ENCODE peak calls at places on chromosomes 2 and 18, in five cellular contexts. One of them, this sample, is unnamed.
A peak's percentile ranks its signal among the peaks of the same experiment; 100 is the strongest.

GRCh38 chr18:55510809-55511208 is 77.2 kb downstream of the TCF4 start:
- DNase-seq in epithelial cell of proximal tubule: no peak
- DNase-seq in naive thymus-derived CD4-positive, alpha-beta T cell: no peak
- DNase-seq in mesothelial cell of epicardium: no peak
- DNase-seq in brain microvascular endothelial cell: peak; percentile 83
- DNase-seq in this sample: no peak

GRCh38 chr2:85183481-85183880 is 50.3 kb downstream of the TCF7L1 start:
- DNase-seq in mesothelial cell of epicardium: no peak
- DNase-seq in brain microvascular endothelial cell: no peak
- DNase-seq in naive thymus-derived CD4-positive, alpha-beta T cell: no peak
- DNase-seq in epithelial cell of proximal tubule: no peak
- DNase-seq in this sample: no peak

GRCh38 chr2:221649045-221649444 is 76.9 kb upstream of the EPHA4 start:
- DNase-seq in brain microvascular endothelial cell: peak; percentile 12
- DNase-seq in epithelial cell of proximal tubule: no peak
- DNase-seq in mesothelial cell of epicardium: peak; percentile 44
- DNase-seq in naive thymus-derived CD4-positive, alpha-beta T cell: no peak
- DNase-seq in this sample: no peak

GRCh38 chr2:146602856-146603255 is 1242.0 kb upstream of the ACVR2A start:
- DNase-seq in epithelial cell of proximal tubule: no peak
- DNase-seq in mesothelial cell of epicardium: no peak
- DNase-seq in brain microvascular endothelial cell: no peak
- DNase-seq in naive thymus-derived CD4-positive, alpha-beta T cell: no peak
- DNase-seq in this sample: no peak

GRCh38 chr2:107584577-107584976 is 242.1 kb upstream of the RGPD4 start:
- DNase-seq in naive thymus-derived CD4-positive, alpha-beta T cell: no peak
- DNase-seq in epithelial cell of proximal tubule: no peak
- DNase-seq in brain microvascular endothelial cell: no peak
- DNase-seq in mesothelial cell of epicardium: no peak
- DNase-seq in this sample: no peak

GRCh38 chr2:70520825-70521224 is 32.8 kb downstream of the TGFA start:
- DNase-seq in brain microvascular endothelial cell: no peak
- DNase-seq in mesothelial cell of epicardium: no peak
- DNase-seq in naive thymus-derived CD4-positive, alpha-beta T cell: no peak
- DNase-seq in epithelial cell of proximal tubule: no peak
- DNase-seq in this sample: no peak

GRCh38 chr18:79934311-79935097 is 16.9 kb downstream of the SLC66A2 start:
- DNase-seq in mesothelial cell of epicardium: no peak
- DNase-seq in naive thymus-derived CD4-positive, alpha-beta T cell: no peak
- DNase-seq in brain microvascular endothelial cell: no peak
- DNase-seq in epithelial cell of proximal tubule: no peak
- DNase-seq in this sample: no peak

GRCh38 chr2:149747456-149747855 is 159.9 kb upstream of the MMADHC start:
- DNase-seq in epithelial cell of proximal tubule: no peak
- DNase-seq in mesothelial cell of epicardium: no peak
- DNase-seq in naive thymus-derived CD4-positive, alpha-beta T cell: no peak
- DNase-seq in brain microvascular endothelial cell: no peak
- DNase-seq in this sample: no peak

GRCh38 chr2:151481744-151482143 is 72.0 kb downstream of the RIF1 start:
- DNase-seq in mesothelial cell of epicardium: no peak
- DNase-seq in epithelial cell of proximal tubule: no peak
- DNase-seq in brain microvascular endothelial cell: no peak
- DNase-seq in naive thymus-derived CD4-positive, alpha-beta T cell: no peak
- DNase-seq in this sample: no peak

GRCh38 chr2:180376076-180376475 is 369.0 kb upstream of the CWC22 start:
- DNase-seq in epithelial cell of proximal tubule: no peak
- DNase-seq in mesothelial cell of epicardium: no peak
- DNase-seq in brain microvascular endothelial cell: peak; percentile 40
- DNase-seq in naive thymus-derived CD4-positive, alpha-beta T cell: no peak
- DNase-seq in this sample: no peak

GRCh38 chr2:173659522-173659921 is 304.9 kb downstream of the CDCA7 start:
- DNase-seq in mesothelial cell of epicardium: no peak
- DNase-seq in naive thymus-derived CD4-positive, alpha-beta T cell: no peak
- DNase-seq in brain microvascular endothelial cell: no peak
- DNase-seq in epithelial cell of proximal tubule: no peak
- DNase-seq in this sample: no peak

GRCh38 chr2:157672129-157672528 is 43.5 kb upstream of the ACVR1C start:
- DNase-seq in brain microvascular endothelial cell: peak; percentile 29
- DNase-seq in naive thymus-derived CD4-positive, alpha-beta T cell: no peak
- DNase-seq in epithelial cell of proximal tubule: no peak
- DNase-seq in mesothelial cell of epicardium: no peak
- DNase-seq in this sample: no peak

GRCh38 chr18:35619468-35619867 is 37.9 kb downstream of the GALNT1 start:
- DNase-seq in epithelial cell of proximal tubule: no peak
- DNase-seq in naive thymus-derived CD4-positive, alpha-beta T cell: no peak
- DNase-seq in mesothelial cell of epicardium: no peak
- DNase-seq in brain microvascular endothelial cell: no peak
- DNase-seq in this sample: no peak

GRCh38 chr18:55111271-55111670 is 152.0 kb upstream of the CCDC68 start:
- DNase-seq in brain microvascular endothelial cell: no peak
- DNase-seq in naive thymus-derived CD4-positive, alpha-beta T cell: no peak
- DNase-seq in mesothelial cell of epicardium: no peak
- DNase-seq in epithelial cell of proximal tubule: no peak
- DNase-seq in this sample: no peak

GRCh38 chr18:35588995-35589394 is 7.5 kb downstream of the GALNT1 start:
- DNase-seq in brain microvascular endothelial cell: no peak
- DNase-seq in epithelial cell of proximal tubule: no peak
- DNase-seq in naive thymus-derived CD4-positive, alpha-beta T cell: peak; percentile 21
- DNase-seq in mesothelial cell of epicardium: no peak
- DNase-seq in this sample: no peak

GRCh38 chr2:128625421-128625820 is 306.8 kb upstream of the HS6ST1 start:
- DNase-seq in naive thymus-derived CD4-positive, alpha-beta T cell: no peak
- DNase-seq in brain microvascular endothelial cell: no peak
- DNase-seq in mesothelial cell of epicardium: no peak
- DNase-seq in epithelial cell of proximal tubule: no peak
- DNase-seq in this sample: no peak

GRCh38 chr2:237779521-237779920 is 19.1 kb upstream of the RBM44 start:
- DNase-seq in epithelial cell of proximal tubule: no peak
- DNase-seq in mesothelial cell of epicardium: no peak
- DNase-seq in naive thymus-derived CD4-positive, alpha-beta T cell: no peak
- DNase-seq in brain microvascular endothelial cell: no peak
- DNase-seq in this sample: no peak

GRCh38 chr18:70384181-70384790 is 95.4 kb downstream of the SOCS6 start:
- DNase-seq in naive thymus-derived CD4-positive, alpha-beta T cell: no peak
- DNase-seq in brain microvascular endothelial cell: peak; percentile 83
- DNase-seq in epithelial cell of proximal tubule: peak; percentile 81
- DNase-seq in mesothelial cell of epicardium: no peak
- DNase-seq in this sample: peak; percentile 92

GRCh38 chr2:240642061-240642805 is 17.0 kb downstream of the GPR35 start:
- DNase-seq in epithelial cell of proximal tubule: no peak
- DNase-seq in brain microvascular endothelial cell: no peak
- DNase-seq in mesothelial cell of epicardium: peak; percentile 34
- DNase-seq in naive thymus-derived CD4-positive, alpha-beta T cell: no peak
- DNase-seq in this sample: no peak

GRCh38 chr2:133293544-133294270 is 274.6 kb downstream of the NCKAP5 start:
- DNase-seq in mesothelial cell of epicardium: no peak
- DNase-seq in brain microvascular endothelial cell: peak; percentile 68
- DNase-seq in naive thymus-derived CD4-positive, alpha-beta T cell: no peak
- DNase-seq in epithelial cell of proximal tubule: no peak
- DNase-seq in this sample: peak; percentile 4

GRCh38 chr2:23404426-23404825 is 19.4 kb downstream of the KLHL29 start:
- DNase-seq in naive thymus-derived CD4-positive, alpha-beta T cell: no peak
- DNase-seq in epithelial cell of proximal tubule: no peak
- DNase-seq in mesothelial cell of epicardium: peak; percentile 39
- DNase-seq in brain microvascular endothelial cell: peak; percentile 77
- DNase-seq in this sample: peak; percentile 63

GRCh38 chr2:70718736-70719135 is 49.3 kb downstream of the ADD2 start:
- DNase-seq in mesothelial cell of epicardium: no peak
- DNase-seq in naive thymus-derived CD4-positive, alpha-beta T cell: no peak
- DNase-seq in epithelial cell of proximal tubule: no peak
- DNase-seq in brain microvascular endothelial cell: no peak
- DNase-seq in this sample: no peak

GRCh38 chr2:183248866-183249567 is 124.8 kb downstream of the NUP35 start:
- DNase-seq in brain microvascular endothelial cell: peak; percentile 4
- DNase-seq in mesothelial cell of epicardium: no peak
- DNase-seq in naive thymus-derived CD4-positive, alpha-beta T cell: no peak
- DNase-seq in epithelial cell of proximal tubule: peak; percentile 13
- DNase-seq in this sample: no peak

GRCh38 chr2:72996152-72996502 is 75.4 kb downstream of the SFXN5 start:
- DNase-seq in epithelial cell of proximal tubule: no peak
- DNase-seq in naive thymus-derived CD4-positive, alpha-beta T cell: no peak
- DNase-seq in brain microvascular endothelial cell: no peak
- DNase-seq in mesothelial cell of epicardium: peak; percentile 24
- DNase-seq in this sample: no peak

GRCh38 chr2:166468124-166469024 is 25.7 kb downstream of the SCN7A start:
- DNase-seq in mesothelial cell of epicardium: no peak
- DNase-seq in epithelial cell of proximal tubule: no peak
- DNase-seq in brain microvascular endothelial cell: no peak
- DNase-seq in naive thymus-derived CD4-positive, alpha-beta T cell: no peak
- DNase-seq in this sample: no peak

GRCh38 chr2:97910403-97911209 is 85.1 kb downstream of the TMEM131 start:
- DNase-seq in naive thymus-derived CD4-positive, alpha-beta T cell: no peak
- DNase-seq in epithelial cell of proximal tubule: no peak
- DNase-seq in mesothelial cell of epicardium: no peak
- DNase-seq in brain microvascular endothelial cell: no peak
- DNase-seq in this sample: no peak

GRCh38 chr2:190069936-190070696 is 7.6 kb upstream of the MSTN start:
- DNase-seq in mesothelial cell of epicardium: no peak
- DNase-seq in naive thymus-derived CD4-positive, alpha-beta T cell: no peak
- DNase-seq in epithelial cell of proximal tubule: peak; percentile 20
- DNase-seq in brain microvascular endothelial cell: peak; percentile 52
- DNase-seq in this sample: peak; percentile 26

GRCh38 chr2:229132236-229132635 is 138.9 kb downstream of the PID1 start:
- DNase-seq in epithelial cell of proximal tubule: no peak
- DNase-seq in brain microvascular endothelial cell: no peak
- DNase-seq in mesothelial cell of epicardium: no peak
- DNase-seq in naive thymus-derived CD4-positive, alpha-beta T cell: no peak
- DNase-seq in this sample: no peak

GRCh38 chr2:132606649-132607048 is 63.4 kb downstream of the LYPD1 start:
- DNase-seq in mesothelial cell of epicardium: no peak
- DNase-seq in brain microvascular endothelial cell: no peak
- DNase-seq in naive thymus-derived CD4-positive, alpha-beta T cell: no peak
- DNase-seq in epithelial cell of proximal tubule: no peak
- DNase-seq in this sample: no peak

GRCh38 chr2:23636412-23636811 is 251.4 kb downstream of the KLHL29 start:
- DNase-seq in naive thymus-derived CD4-positive, alpha-beta T cell: no peak
- DNase-seq in mesothelial cell of epicardium: no peak
- DNase-seq in brain microvascular endothelial cell: no peak
- DNase-seq in epithelial cell of proximal tubule: no peak
- DNase-seq in this sample: no peak

GRCh38 chr2:157592374-157592773 is 36.3 kb downstream of the ACVR1C start:
- DNase-seq in mesothelial cell of epicardium: no peak
- DNase-seq in epithelial cell of proximal tubule: no peak
- DNase-seq in naive thymus-derived CD4-positive, alpha-beta T cell: no peak
- DNase-seq in brain microvascular endothelial cell: no peak
- DNase-seq in this sample: no peak

GRCh38 chr2:145207884-145208283 is 688.0 kb upstream of the ZEB2 start:
- DNase-seq in mesothelial cell of epicardium: no peak
- DNase-seq in brain microvascular endothelial cell: no peak
- DNase-seq in epithelial cell of proximal tubule: no peak
- DNase-seq in naive thymus-derived CD4-positive, alpha-beta T cell: no peak
- DNase-seq in this sample: no peak

GRCh38 chr2:43008388-43008787 is 216.0 kb upstream of the HAAO start:
- DNase-seq in brain microvascular endothelial cell: no peak
- DNase-seq in mesothelial cell of epicardium: peak; percentile 16
- DNase-seq in naive thymus-derived CD4-positive, alpha-beta T cell: no peak
- DNase-seq in epithelial cell of proximal tubule: no peak
- DNase-seq in this sample: no peak

GRCh38 chr2:8268172-8268783 is 413.6 kb upstream of the ID2 start:
- DNase-seq in epithelial cell of proximal tubule: no peak
- DNase-seq in naive thymus-derived CD4-positive, alpha-beta T cell: no peak
- DNase-seq in mesothelial cell of epicardium: no peak
- DNase-seq in brain microvascular endothelial cell: no peak
- DNase-seq in this sample: no peak

GRCh38 chr2:28668106-28668814 is 83.4 kb upstream of the PPP1CB start:
- DNase-seq in naive thymus-derived CD4-positive, alpha-beta T cell: no peak
- DNase-seq in brain microvascular endothelial cell: no peak
- DNase-seq in mesothelial cell of epicardium: no peak
- DNase-seq in epithelial cell of proximal tubule: no peak
- DNase-seq in this sample: no peak

GRCh38 chr2:134260726-134261125 is 6.9 kb downstream of the MGAT5 start:
- DNase-seq in brain microvascular endothelial cell: peak; percentile 57
- DNase-seq in epithelial cell of proximal tubule: no peak
- DNase-seq in naive thymus-derived CD4-positive, alpha-beta T cell: no peak
- DNase-seq in mesothelial cell of epicardium: no peak
- DNase-seq in this sample: no peak

GRCh38 chr2:28506112-28506511 is 10.3 kb downstream of the PLB1 start:
- DNase-seq in epithelial cell of proximal tubule: no peak
- DNase-seq in brain microvascular endothelial cell: no peak
- DNase-seq in mesothelial cell of epicardium: no peak
- DNase-seq in naive thymus-derived CD4-positive, alpha-beta T cell: no peak
- DNase-seq in this sample: no peak